ENCODE peak calls at places on chromosome 1, in six cellular contexts. Z, N, U, X, O and S are unnamed samples. For H3K4me1, H3K27me3 and H3K36me3, the result is how much of the 10 kb centered on the place peaks cover.

GRCh38 chr1:168610111-168610510 is 33.7 kb downstream of the XCL1 start:
- DNase-seq in Z (no peak), N (no peak), U (no peak), X (peak), O (no peak), S (no peak)

GRCh38 chr1:63868220-63868897 is 94.5 kb downstream of the ROR1 start:
- DNase-seq in Z (no peak), N (no peak), U (no peak), X (no peak), O (no peak), S (no peak)

GRCh38 chr1:111707906-111708305 is 31.3 kb downstream of the INKA2 start:
- DNase-seq in Z (no peak), N (no peak), U (no peak), X (no peak), O (peak), S (peak)

GRCh38 chr1:244180256-244180655 is 129.2 kb downstream of the ZBTB18 start:
- DNase-seq in Z (no peak), N (no peak), U (no peak), X (no peak), O (no peak), S (no peak)

GRCh38 chr1:240401721-240402120 is 210.2 kb downstream of the GREM2 start:
- DNase-seq in Z (no peak), N (no peak), U (no peak), X (no peak), O (no peak), S (no peak)

GRCh38 chr1:8047686-8048522 is 21.8 kb upstream of the ERRFI1 start:
- DNase-seq in Z (no peak), N (no peak), U (no peak), X (no peak), O (no peak), S (peak)

GRCh38 chr1:228793032-228793431 is 57.8 kb downstream of the RHOU start:
- DNase-seq in Z (no peak), N (no peak), U (no peak), X (no peak), O (no peak), S (no peak)

GRCh38 chr1:183783342-183783741 is 21.6 kb upstream of the RGL1 start:
- DNase-seq in Z (no peak), N (no peak), U (no peak), X (no peak), O (no peak), S (no peak)

GRCh38 chr1:14108356-14109275 is 408.6 kb downstream of the PRDM2 start:
- DNase-seq in Z (no peak), N (no peak), U (no peak), X (no peak), O (no peak), S (no peak)

GRCh38 chr1:215730600-215730999 is 163.5 kb downstream of the KCTD3 start:
- DNase-seq in Z (no peak), N (no peak), U (no peak), X (no peak), O (no peak), S (no peak)

GRCh38 chr1:200893411-200893901 is 1.2 kb upstream of the INAVA start:
- DNase-seq in Z (peak), N (no peak), U (no peak), X (no peak), O (peak), S (no peak)

GRCh38 chr1:150066838-150067183 is 765 bp upstream of the VPS45 start:
- DNase-seq in Z (peak), N (peak), U (peak), X (peak), O (peak), S (peak)

GRCh38 chr1:61337981-61338848 is 255.9 kb downstream of the NFIA start:
- DNase-seq in Z (no peak), N (no peak), U (peak), X (peak), O (no peak), S (peak)

GRCh38 chr1:26221094-26221493 is 12.9 kb upstream of the CEP85 start:
- DNase-seq in Z (no peak), N (no peak), U (no peak), X (no peak), O (no peak), S (no peak)
- H3K4me1 ChIP-seq in Z (under half), N (under half), U (under half), X (under half), O (under half), S (half or more)

DNA sequence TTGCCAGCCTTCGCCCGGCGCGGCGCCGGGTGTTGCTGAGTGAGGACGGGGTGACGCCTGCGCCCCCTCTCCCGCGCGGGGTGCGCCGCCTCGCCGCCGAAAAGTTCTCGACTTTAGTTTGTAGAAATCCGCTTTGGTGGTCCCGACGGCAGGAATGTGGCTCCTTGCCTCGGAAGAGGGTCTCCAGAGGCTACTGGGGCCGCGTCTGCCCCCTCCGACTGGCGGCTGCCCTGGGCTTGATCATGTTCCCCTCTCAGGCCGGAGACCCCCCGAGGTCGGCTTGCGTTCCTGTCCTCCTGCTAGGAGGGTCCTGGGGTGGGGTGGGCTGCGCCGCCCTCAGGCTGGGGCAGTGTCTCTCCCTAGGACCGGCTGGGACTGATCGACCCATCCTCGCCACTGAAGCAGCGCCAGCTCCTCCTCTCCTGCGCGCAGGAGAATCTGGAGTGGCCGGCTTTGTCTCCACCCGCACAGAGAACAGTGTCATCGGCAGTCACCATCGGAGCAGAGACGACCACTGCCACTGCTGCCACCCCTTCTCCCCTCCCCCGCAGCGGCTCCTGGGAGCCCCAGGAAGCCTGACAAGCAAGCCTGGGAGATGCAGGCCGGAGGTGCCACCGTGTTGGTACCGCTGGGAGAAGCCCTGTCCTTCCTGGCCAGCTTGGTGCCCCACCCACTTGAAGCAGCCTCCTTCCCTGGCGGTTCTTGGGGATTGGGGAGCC is 554 bp upstream of the SLC30A2 start:
- DNase-seq in Z (no peak), N (peak), U (no peak), X (peak), O (no peak), S (no peak)
- H3K27me3 ChIP-seq in Z (under half), N (half or more), U (under half), X (half or more), O (under half), S (half or more)

DNA sequence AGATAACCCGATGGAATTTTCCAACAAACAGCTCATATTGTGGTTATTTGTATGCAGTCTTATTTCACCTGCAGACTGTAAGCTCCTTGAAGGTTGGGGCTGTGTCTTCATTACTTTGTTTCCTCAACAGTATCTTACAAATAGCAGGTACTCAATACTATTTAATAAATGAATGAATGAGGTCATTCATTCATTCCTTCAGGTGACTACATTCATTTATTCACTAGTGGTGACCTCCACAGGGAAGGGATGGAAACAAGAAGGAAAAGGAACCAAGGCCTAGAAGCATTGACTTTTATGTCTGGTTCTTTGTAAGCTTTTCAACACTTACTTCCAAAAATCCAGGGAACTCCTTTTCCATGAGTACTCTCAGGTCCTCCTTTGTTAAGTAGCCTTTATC is 7.9 kb downstream of the S100A10 start:
- DNase-seq in Z (no peak), N (no peak), U (no peak), X (no peak), O (no peak), S (no peak)
- H3K36me3 ChIP-seq in Z (under half), N (under half), U (under half), X (under half), O (under half), S (half or more)

GRCh38 chr1:86388777-86389176 is 7.3 kb downstream of the ODF2L start:
- DNase-seq in Z (no peak), N (no peak), U (no peak), X (no peak), O (no peak), S (no peak)

GRCh38 chr1:86382878-86383277 is 13.2 kb downstream of the ODF2L start:
- DNase-seq in Z (no peak), N (no peak), U (no peak), X (no peak), O (no peak), S (no peak)

GRCh38 chr1:86389315-86389714 is 6.8 kb downstream of the ODF2L start:
- DNase-seq in Z (no peak), N (no peak), U (no peak), X (no peak), O (no peak), S (no peak)

GRCh38 chr1:86388228-86388627 is 7.9 kb downstream of the ODF2L start:
- DNase-seq in Z (no peak), N (no peak), U (no peak), X (no peak), O (no peak), S (no peak)
- H3K4me1 ChIP-seq in Z (under half), N (under half), U (under half), X (under half), O (under half), S (under half)